ENCODE peak calls at places on chromosome 3, in five cellular contexts. W is NT2/D1, A is HepG2, N is GM12878, B is H1. X is an unnamed sample.

GRCh38 chr3:57877116-57877515 is 121.0 kb downstream of the SLMAP start:
- DNase-seq in W (no peak), A (no peak), N (no peak), B (no peak), X (no peak)

GRCh38 chr3:48405343-48405881 is 24.5 kb downstream of the PLXNB1 start:
- DNase-seq in W (no peak), A (no peak), N (no peak), B (no peak), X (no peak)

GRCh38 chr3:39383913-39384664 is 919 bp downstream of the SLC25A38 start:
- DNase-seq in W (peak), A (peak), N (peak), B (peak), X (peak)

GRCh38 chr3:2823016-2823415 is 287.2 kb downstream of the IL5RA start:
- DNase-seq in W (no peak), A (no peak), N (no peak), B (no peak), X (no peak)

GRCh38 chr3:27360113-27361078 is 8.8 kb downstream of the NEK10 start:
- DNase-seq in W (no peak), A (peak), N (no peak), B (no peak), X (peak)

GRCh38 chr3:50652709-50653108 is 22.0 kb upstream of the DOCK3 start:
- DNase-seq in W (peak), A (peak), N (peak), B (peak), X (peak)

GRCh38 chr3:128306481-128306880 is 153.2 kb downstream of the EEFSEC start:
- DNase-seq in W (no peak), A (no peak), N (no peak), B (no peak), X (no peak)

GRCh38 chr3:123755085-123755484 is 129.0 kb downstream of the MYLK start:
- DNase-seq in W (no peak), A (peak), N (no peak), B (peak), X (no peak)

GRCh38 chr3:42148982-42149432 is 57.9 kb downstream of the TRAK1 start:
- DNase-seq in W (no peak), A (no peak), N (no peak), B (peak), X (peak)

GRCh38 chr3:45688194-45688881 is 858 bp upstream of the SACM1L start:
- DNase-seq in W (peak), A (peak), N (no peak), B (peak), X (peak)

GRCh38 chr3:79317551-79318518 is 450.0 kb downstream of the ROBO1 start:
- DNase-seq in W (no peak), A (peak), N (no peak), B (no peak), X (no peak)

GRCh38 chr3:52299815-52300611 is 12.4 kb downstream of the GLYCTK start:
- DNase-seq in W (no peak), A (peak), N (no peak), B (peak), X (no peak)

DNA sequence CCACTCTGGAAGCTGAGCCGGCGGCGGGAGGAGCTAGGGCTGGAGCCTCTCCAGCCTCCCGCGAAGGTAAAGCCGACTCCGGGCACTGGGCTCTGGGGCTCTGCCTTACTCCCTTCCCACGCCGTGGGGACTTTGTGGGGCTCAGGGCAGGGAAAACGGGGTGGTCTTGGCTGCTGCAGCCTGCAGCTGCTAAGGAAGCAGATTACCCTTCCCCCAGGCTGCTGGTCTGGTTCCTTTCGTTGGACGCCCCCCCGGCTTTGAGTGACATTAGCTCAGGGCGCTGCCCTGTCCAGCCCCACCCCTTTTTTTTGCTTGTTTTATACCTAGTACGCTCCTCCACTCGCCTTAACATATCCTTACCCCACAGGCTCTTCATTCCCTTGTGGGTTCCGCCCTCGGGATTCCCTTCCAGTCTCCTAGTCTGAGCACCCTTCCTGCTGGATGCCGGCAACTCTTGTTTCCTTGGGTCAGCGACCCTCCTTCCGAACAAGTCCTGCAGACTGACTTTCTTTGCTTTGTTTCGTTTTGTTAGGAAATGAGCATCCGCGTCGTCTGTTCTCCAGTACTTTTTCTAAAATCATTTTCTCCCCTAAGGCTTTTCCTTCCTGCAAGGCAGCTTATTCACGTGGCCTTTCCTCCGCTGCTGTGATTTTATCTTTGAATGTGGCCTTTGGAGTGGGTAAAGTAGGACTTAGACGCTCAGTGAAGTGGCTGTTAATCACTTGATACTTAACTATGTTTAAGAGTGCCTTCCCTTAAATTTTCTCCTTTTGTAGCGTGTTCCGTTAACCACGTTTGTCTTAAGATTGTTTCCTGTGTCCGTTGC is 606 bp downstream of the DNAJC13 start:
- DNase-seq in W (peak), A (peak), N (peak), B (no peak), X (peak)
- TF ChIP-seq SUZ12 in W (no peak), A (no peak), N (no peak), B (no peak), X (no peak)

GRCh38 chr3:99903844-99904243 is 86.2 kb downstream of the CMSS1 start:
- DNase-seq in W (no peak), A (no peak), N (no peak), B (no peak), X (no peak)
- TF ChIP-seq SUZ12 in W (no peak), A (no peak), N (no peak), B (no peak), X (no peak)

DNA sequence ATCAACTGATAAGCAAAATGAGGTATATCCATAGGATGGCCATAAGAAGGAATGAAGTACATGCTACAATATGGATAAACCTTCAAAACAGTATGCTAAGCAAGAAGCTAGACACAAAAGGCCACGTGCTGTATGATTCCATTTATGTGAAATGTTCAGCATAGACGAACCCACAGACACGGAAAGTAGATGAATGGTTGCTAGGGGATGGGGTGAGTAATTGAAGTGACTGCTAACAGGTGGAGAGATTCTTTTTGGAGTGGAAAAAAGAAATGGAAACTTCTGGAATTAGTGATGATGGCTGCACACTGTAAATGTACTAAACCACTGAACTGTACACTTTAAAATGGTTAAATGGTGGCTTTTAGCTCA is 630 bp upstream of the EFCAB12 start:
- DNase-seq in W (no peak), A (no peak), N (no peak), B (no peak), X (no peak)
- TF ChIP-seq SUZ12 in W (no peak), A (no peak), N (no peak), B (no peak), X (no peak)

GRCh38 chr3:183354325-183354831 is 74.0 kb downstream of the MCF2L2 start:
- DNase-seq in W (no peak), A (no peak), N (no peak), B (no peak), X (no peak)

GRCh38 chr3:183354874-183355273 is 73.5 kb downstream of the MCF2L2 start:
- DNase-seq in W (no peak), A (no peak), N (no peak), B (no peak), X (no peak)

GRCh38 chr3:183350164-183350563 is 78.3 kb downstream of the MCF2L2 start:
- DNase-seq in W (no peak), A (no peak), N (no peak), B (no peak), X (no peak)

GRCh38 chr3:183353421-183353820 is 75.0 kb downstream of the MCF2L2 start:
- DNase-seq in W (no peak), A (no peak), N (no peak), B (no peak), X (no peak)

GRCh38 chr3:183349421-183350157 is 78.8 kb downstream of the MCF2L2 start:
- DNase-seq in W (no peak), A (no peak), N (no peak), B (no peak), X (no peak)
- TF ChIP-seq SUZ12 in W (no peak), A (no peak), N (no peak), B (no peak), X (no peak)

DNA sequence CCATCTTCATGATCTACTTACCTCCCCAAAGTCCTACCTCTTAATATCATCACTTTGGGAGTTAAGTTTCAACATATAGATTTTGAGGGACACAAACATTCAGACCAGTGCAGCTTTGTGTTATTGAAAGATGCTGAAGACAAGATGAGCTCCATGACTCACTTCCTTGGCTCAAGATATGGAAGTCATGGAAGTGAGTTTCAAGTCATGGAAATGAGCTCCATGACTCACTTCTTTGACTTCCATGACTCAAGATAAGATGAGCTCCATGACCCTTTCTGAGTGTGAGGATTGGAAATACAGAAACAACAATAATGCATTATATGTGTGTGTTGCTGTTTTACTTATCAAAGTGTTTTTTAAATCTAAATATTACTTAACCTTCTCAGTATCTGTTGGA is 170.2 kb upstream of the TPRG1 start:
- DNase-seq in W (no peak), A (no peak), N (no peak), B (no peak), X (no peak)
- TF ChIP-seq SUZ12 in W (no peak), A (no peak), N (no peak), B (no peak), X (no peak)

X was measured in HEK293T.